ENCODE peak calls at places on chromosome 15, in seven cellular contexts. T, U, S, N, W, B and K are unnamed samples.

GRCh38 chr15:77180757-77181156 is 109.8 kb upstream of the TSPAN3 start:
- DNase-seq in S (no peak), B (no peak), W (no peak), N (no peak), U (no peak), T (no peak), K (no peak)

GRCh38 chr15:25474251-25474650 is 35.4 kb upstream of the UBE3A start:
- DNase-seq in S (no peak), T (no peak), U (no peak), W (no peak), B (no peak), N (no peak), K (no peak)

GRCh38 chr15:37695719-37696118 is 238.7 kb upstream of the TMCO5A start:
- DNase-seq in S (no peak), U (no peak), N (no peak), B (no peak), W (no peak), T (no peak), K (no peak)

GRCh38 chr15:71841563-71841962 is 31.2 kb downstream of the NR2E3 start:
- DNase-seq in T (no peak), W (no peak), B (no peak), U (no peak), N (no peak), S (no peak), K (no peak)

GRCh38 chr15:37133619-37134018 is 33.3 kb upstream of the MEIS2 start:
- DNase-seq in T (no peak), S (no peak), N (no peak), B (no peak), W (no peak), U (no peak), K (no peak)

GRCh38 chr15:81239190-81239589 is 42.5 kb downstream of the IL16 start:
- DNase-seq in W (no peak), B (no peak), S (no peak), N (no peak), U (no peak), T (no peak), K (no peak)

GRCh38 chr15:85742186-85742751 is 52.5 kb downstream of the KLHL25 start:
- DNase-seq in B (no peak), N (no peak), W (no peak), T (peak), S (no peak), U (no peak), K (no peak)

GRCh38 chr15:56984681-56985515 is 66.5 kb downstream of the TCF12 start:
- DNase-seq in S (no peak), N (no peak), U (no peak), W (no peak), B (no peak), T (no peak), K (no peak)

GRCh38 chr15:42494998-42495360 is 455 bp upstream of the SNAP23 start:
- DNase-seq in N (peak), U (peak), T (peak), S (no peak), B (no peak), W (no peak), K (peak)

GRCh38 chr15:28961391-28961790 is 75.6 kb downstream of the APBA2 start:
- DNase-seq in B (peak), N (no peak), S (no peak), W (no peak), U (no peak), T (no peak), K (no peak)

GRCh38 chr15:70647396-70647795 is 116.0 kb downstream of the UACA start:
- DNase-seq in T (no peak), B (no peak), S (no peak), U (no peak), W (no peak), N (no peak), K (no peak)

GRCh38 chr15:38401101-38401500 is 52.8 kb upstream of the FAM98B start:
- DNase-seq in U (no peak), N (no peak), T (no peak), B (no peak), S (no peak), W (no peak), K (no peak)

GRCh38 chr15:63338170-63338569 is 43.5 kb downstream of the CA12 start:
- DNase-seq in S (no peak), W (no peak), B (no peak), T (no peak), N (no peak), U (no peak), K (no peak)

GRCh38 chr15:22980189-22981136 is at the start of gene CYFIP1:
- DNase-seq in N (peak), W (no peak), U (peak), B (peak), S (peak), T (peak), K (peak)

GRCh38 chr15:70867911-70868467 is 14.0 kb upstream of the LARP6 start:
- DNase-seq in U (no peak), W (no peak), B (no peak), S (no peak), N (no peak), T (peak), K (no peak)

GRCh38 chr15:62527387-62527786 is 362.3 kb upstream of the C2CD4B start:
- DNase-seq in S (no peak), T (no peak), B (no peak), W (no peak), N (no peak), U (no peak), K (no peak)

GRCh38 chr15:65595960-65596359 is 15.0 kb downstream of the INTS14 start:
- DNase-seq in W (no peak), B (no peak), S (no peak), U (peak), T (peak), N (peak), K (no peak)

GRCh38 chr15:56176996-56177395 is 66.7 kb downstream of the RFX7 start:
- DNase-seq in U (no peak), N (peak), W (no peak), B (no peak), S (peak), T (no peak), K (no peak)

GRCh38 chr15:82942691-82943090 is 9.8 kb downstream of the HOMER2 start:
- DNase-seq in S (peak), W (no peak), U (peak), N (no peak), T (no peak), B (no peak), K (peak)

GRCh38 chr15:95127356-95127755 is 896.0 kb downstream of the MCTP2 start:
- DNase-seq in N (no peak), S (no peak), T (no peak), B (no peak), W (no peak), U (no peak), K (no peak)

GRCh38 chr15:71397377-71397776 is 282.1 kb downstream of the THSD4 start:
- DNase-seq in W (no peak), S (no peak), B (no peak), T (no peak), U (no peak), N (no peak), K (peak)

GRCh38 chr15:47812436-47813109 is 95.3 kb downstream of the SEMA6D start:
- DNase-seq in U (peak), S (no peak), T (no peak), N (no peak), B (no peak), W (peak), K (peak)

GRCh38 chr15:27398631-27399030 is 427.6 kb downstream of the GABRG3 start:
- DNase-seq in T (no peak), B (no peak), S (no peak), W (no peak), U (peak), N (no peak), K (no peak)

GRCh38 chr15:70669966-70670658 is 93.2 kb downstream of the UACA start:
- DNase-seq in B (no peak), U (peak), W (no peak), N (peak), S (no peak), T (peak), K (no peak)

GRCh38 chr15:76939715-76940114 is 8.2 kb downstream of the RCN2 start:
- DNase-seq in U (no peak), B (no peak), T (no peak), N (no peak), W (no peak), S (no peak), K (no peak)

GRCh38 chr15:83897037-83897436 is 243.1 kb downstream of the ADAMTSL3 start:
- DNase-seq in N (no peak), T (no peak), W (no peak), U (no peak), S (no peak), B (no peak), K (no peak)

GRCh38 chr15:33735637-33736247 is 232.6 kb upstream of the CHRM5 start:
- DNase-seq in B (no peak), S (peak), U (peak), W (no peak), N (peak), T (peak), K (peak)
- TF ChIP-seq JUND in B (no peak), S (no peak), U (no peak), W (no peak), N (no peak), T (no peak), K (no peak)

GRCh38 chr15:68504721-68505090 is 72.7 kb upstream of the ITGA11 start:
- DNase-seq in N (no peak), S (no peak), U (no peak), W (no peak), B (no peak), T (no peak), K (no peak)
- TF ChIP-seq JUND in N (no peak), S (no peak), U (no peak), W (no peak), B (no peak), T (no peak), K (no peak)

GRCh38 chr15:66883322-66883911 is 181.4 kb downstream of the SMAD6 start:
- DNase-seq in U (peak), W (no peak), B (peak), N (no peak), T (no peak), S (peak), K (peak)
- TF ChIP-seq JUND in U (no peak), W (no peak), B (peak), N (peak), T (peak), S (peak), K (peak)

DNA sequence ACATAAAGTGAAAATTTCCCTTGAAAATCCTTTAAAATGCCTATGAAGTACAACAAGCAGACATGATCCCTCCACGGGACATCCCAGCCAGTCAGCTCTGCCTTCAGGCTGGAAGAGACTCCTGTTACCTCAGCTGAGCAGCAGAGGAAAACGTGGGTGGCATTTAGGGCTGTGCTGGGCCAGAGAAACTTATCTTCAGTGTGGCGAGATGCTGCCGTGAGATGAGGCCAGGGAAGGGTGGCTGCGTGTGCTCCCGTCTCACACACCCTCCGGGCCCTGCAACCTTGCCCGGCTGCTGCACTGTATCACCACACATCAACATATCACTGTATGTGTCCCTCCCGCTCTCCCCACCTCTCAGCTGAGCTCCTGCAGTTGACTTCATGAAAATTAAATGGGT is 23.5 kb downstream of the BMF start:
- DNase-seq in N (peak), U (no peak), B (no peak), T (no peak), W (no peak), S (no peak), K (no peak)
- TF ChIP-seq JUND in N (no peak), U (no peak), B (no peak), T (no peak), W (no peak), S (no peak), K (no peak)

GRCh38 chr15:60804986-60805949 is 326.3 kb upstream of the ICE2 start:
- DNase-seq in N (no peak), U (no peak), S (no peak), B (peak), W (no peak), T (no peak), K (no peak)
- TF ChIP-seq JUND in N (no peak), U (no peak), S (no peak), B (peak), W (no peak), T (no peak), K (no peak)

GRCh38 chr15:90647326-90647725 is 69.8 kb upstream of the BLM start:
- DNase-seq in T (no peak), N (no peak), W (no peak), S (no peak), U (no peak), B (no peak), K (no peak)
- TF ChIP-seq JUND in T (no peak), N (no peak), W (no peak), S (no peak), U (no peak), B (no peak), K (no peak)

DNA sequence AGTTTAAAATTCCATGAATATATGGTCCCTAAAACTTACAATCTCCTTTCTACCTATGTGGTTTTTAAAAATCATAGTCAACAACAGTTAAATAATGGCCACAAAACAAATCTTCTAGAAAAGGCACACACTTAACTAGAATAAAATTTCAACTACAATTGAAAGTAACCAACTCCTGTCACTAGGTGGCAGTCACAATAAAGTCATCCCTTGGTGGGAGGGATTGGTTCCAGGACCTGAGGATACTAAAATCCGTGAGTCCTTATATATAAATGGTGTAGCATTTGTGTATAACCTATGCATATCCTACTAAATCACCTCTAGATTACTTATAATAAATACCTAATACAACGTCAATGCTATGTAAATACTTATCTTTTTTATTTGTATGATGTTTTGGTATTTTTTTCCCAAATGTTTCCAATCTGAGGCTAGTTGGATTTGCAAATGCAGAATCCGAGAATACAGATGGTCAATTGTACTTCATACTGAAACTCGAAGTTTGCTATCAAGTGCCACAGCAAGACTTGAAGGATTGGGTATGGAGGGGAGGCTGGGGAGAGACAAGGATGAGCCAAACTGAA is 172.6 kb downstream of the FMN1 start:
- DNase-seq in N (peak), B (no peak), U (peak), S (peak), W (no peak), T (peak), K (peak)
- TF ChIP-seq JUND in N (no peak), B (no peak), U (no peak), S (no peak), W (no peak), T (no peak), K (no peak)

GRCh38 chr15:99244306-99244705 is 5.1 kb downstream of the TTC23 start:
- DNase-seq in B (no peak), U (no peak), T (no peak), W (no peak), N (no peak), S (no peak), K (no peak)

GRCh38 chr15:99238849-99239248 is 10.5 kb downstream of the TTC23 start:
- DNase-seq in U (no peak), N (no peak), T (no peak), S (no peak), W (no peak), B (no peak), K (no peak)

GRCh38 chr15:99241752-99242151 is 7.6 kb downstream of the TTC23 start:
- DNase-seq in U (no peak), W (no peak), N (no peak), S (no peak), B (no peak), T (no peak), K (no peak)

DNA sequence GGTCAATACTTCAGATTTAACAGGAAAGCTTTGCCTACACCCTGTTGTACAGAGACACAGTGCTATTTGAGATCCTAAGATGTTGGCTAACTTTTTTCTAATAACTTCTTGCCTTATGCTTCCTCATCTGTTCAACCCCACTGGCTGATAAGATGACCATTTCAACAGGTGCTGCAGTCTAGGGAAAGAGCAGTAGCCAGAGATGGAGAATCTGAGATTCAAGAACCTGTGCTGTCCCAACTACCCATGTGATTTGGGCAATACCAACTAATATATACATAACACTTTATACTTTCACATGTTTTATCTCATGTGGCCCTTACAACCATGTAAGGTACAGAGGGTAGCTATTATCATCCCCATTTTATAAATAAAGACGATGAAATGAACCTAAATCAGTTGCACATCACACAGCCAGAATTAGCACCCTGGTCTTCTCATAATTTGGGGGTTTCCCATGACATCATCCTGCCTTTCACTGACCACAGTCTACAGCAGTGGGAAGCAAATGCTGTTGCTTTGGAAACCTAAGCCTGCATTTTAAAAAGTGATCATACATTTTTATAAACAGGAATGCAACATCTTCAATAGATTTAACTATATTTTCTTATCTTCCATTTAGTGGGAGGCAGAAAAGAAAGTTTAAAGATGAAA is 9.7 kb downstream of the TTC23 start:
- DNase-seq in T (no peak), U (no peak), N (no peak), S (no peak), W (peak), B (no peak), K (no peak)
- TF ChIP-seq JUND in T (no peak), U (no peak), N (no peak), S (no peak), W (peak), B (no peak), K (no peak)

DNA sequence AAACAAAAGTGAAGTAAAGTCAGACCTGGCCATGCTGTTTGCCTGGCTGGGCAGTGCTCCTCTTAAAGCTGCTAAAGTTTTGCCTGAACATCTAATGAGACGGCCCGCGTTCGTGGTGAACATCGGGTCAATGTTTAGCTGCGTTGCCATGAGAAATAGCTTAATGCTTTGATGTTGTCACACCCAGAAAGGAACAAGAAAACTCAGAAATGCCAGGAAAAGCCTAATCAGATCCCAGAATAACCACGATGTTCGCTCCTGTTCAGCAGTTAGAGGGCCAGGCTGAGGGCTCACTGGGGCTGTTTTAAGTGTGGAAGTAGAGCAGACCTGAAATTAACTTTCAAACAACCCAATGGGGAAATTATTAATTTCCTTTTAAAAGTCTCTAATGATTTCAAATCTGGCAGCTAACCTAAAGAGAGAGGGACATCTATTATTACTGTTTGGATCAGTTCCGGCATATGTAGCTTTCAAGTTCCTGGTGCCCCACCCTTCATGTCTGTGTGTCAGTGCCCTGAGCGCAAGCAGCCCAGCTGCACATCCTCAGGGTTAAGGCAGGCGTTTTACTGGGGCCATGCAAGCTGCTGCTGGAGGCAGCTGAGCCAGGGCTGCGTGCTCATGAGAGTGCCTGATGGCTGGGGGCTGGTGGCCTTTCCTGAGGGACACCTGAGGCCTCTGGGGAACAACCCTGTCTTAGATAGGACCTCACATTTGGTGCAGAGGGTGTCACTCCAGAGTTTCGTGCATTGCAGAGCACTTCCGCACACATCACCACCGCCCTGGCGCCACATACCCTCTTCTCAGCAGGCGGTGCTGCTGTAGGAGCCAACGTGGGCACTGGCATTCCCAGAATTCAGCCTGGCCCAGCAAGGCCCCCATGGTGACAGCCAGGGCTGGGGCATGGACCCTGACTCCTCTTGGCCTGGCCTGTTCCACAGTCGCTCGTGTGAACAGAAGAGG is 76.6 kb downstream of the LRRK1 start:
- DNase-seq in T (no peak), B (no peak), U (no peak), W (no peak), S (no peak), N (no peak), K (no peak)
- TF ChIP-seq JUND in T (no peak), B (no peak), U (no peak), W (no peak), S (no peak), N (no peak), K (no peak)